ENCODE peak calls at places on chromosome 18, in five cellular contexts. O, X, S, H and C are unnamed samples.

GRCh38 chr18:32772580-32773186 is at the start of gene KLHL14:
- DNase-seq in X (no peak), O (no peak), H (no peak), S (no peak), C (no peak)

GRCh38 chr18:53754154-53754553 is 470.3 kb downstream of the MBD2 start:
- DNase-seq in X (no peak), H (no peak), O (no peak), S (no peak), C (no peak)

GRCh38 chr18:8537400-8537799 is 71.8 kb upstream of the RAB12 start:
- DNase-seq in O (no peak), X (no peak), H (no peak), S (no peak), C (no peak)

GRCh38 chr18:478679-479078 is 21.8 kb downstream of the COLEC12 start:
- DNase-seq in S (no peak), X (peak; percentile 17), H (no peak), O (no peak), C (no peak)

GRCh38 chr18:79403723-79404566 is 8.2 kb downstream of the NFATC1 start:
- DNase-seq in H (no peak), S (no peak), X (no peak), O (no peak), C (no peak)

GRCh38 chr18:79961527-79962291 is 2.7 kb upstream of the HSBP1L1 start:
- DNase-seq in S (no peak), O (no peak), X (peak; percentile 69), H (peak; percentile 44), C (no peak)

GRCh38 chr18:644395-645004 is 13.0 kb upstream of the TYMS start:
- DNase-seq in O (no peak), H (peak; percentile 58), S (no peak), X (no peak), C (peak; percentile 19)

GRCh38 chr18:2654105-2654827 is 1.3 kb upstream of the SMCHD1 start:
- DNase-seq in S (no peak), X (peak; percentile 40), H (no peak), O (no peak), C (no peak)

GRCh38 chr18:8468911-8469310 is 140.3 kb upstream of the RAB12 start:
- DNase-seq in H (no peak), X (no peak), O (no peak), S (no peak), C (no peak)

GRCh38 chr18:53909668-53910067 is 314.8 kb downstream of the MBD2 start:
- DNase-seq in S (peak; percentile 12), X (peak; percentile 7), O (peak; percentile 18), H (peak; percentile 7), C (no peak)

GRCh38 chr18:53745228-53745967 is 479.1 kb downstream of the MBD2 start:
- DNase-seq in S (no peak), H (no peak), O (no peak), X (no peak), C (no peak)

GRCh38 chr18:62521588-62521987 is 1.2 kb upstream of the ZCCHC2 start:
- DNase-seq in X (peak; percentile 46), H (peak; percentile 56), S (no peak), O (no peak), C (no peak)

GRCh38 chr18:8503287-8503686 is 106.0 kb upstream of the RAB12 start:
- DNase-seq in H (no peak), X (no peak), O (no peak), S (no peak), C (no peak)

GRCh38 chr18:24157855-24158254 is 19.0 kb downstream of the CABYR start:
- DNase-seq in H (no peak), O (no peak), S (no peak), X (no peak), C (no peak)

GRCh38 chr18:54947115-54947514 is 12.1 kb downstream of the CCDC68 start:
- DNase-seq in S (no peak), O (no peak), H (no peak), X (no peak), C (no peak)

GRCh38 chr18:63454497-63454896 is 22.3 kb upstream of the SERPINB5 start:
- DNase-seq in O (no peak), S (no peak), X (no peak), H (no peak), C (no peak)

GRCh38 chr18:63342206-63342605 is 22.6 kb upstream of the BCL2 start:
- DNase-seq in S (peak; percentile 49), X (peak; percentile 56), O (peak; percentile 66), H (no peak), C (no peak)

GRCh38 chr18:55302337-55302833 is 285.6 kb downstream of the TCF4 start:
- DNase-seq in S (peak; percentile 26), O (no peak), H (no peak), X (no peak), C (no peak)

GRCh38 chr18:56413862-56414261 is 224.5 kb downstream of the TXNL1 start:
- DNase-seq in S (no peak), H (no peak), X (no peak), O (no peak), C (no peak)

GRCh38 chr18:21335927-21336488 is 94.0 kb downstream of the GREB1L start:
- DNase-seq in O (no peak), S (no peak), H (no peak), X (no peak), C (no peak)

GRCh38 chr18:11178951-11179549 is 29.7 kb upstream of the PIEZO2 start:
- DNase-seq in X (no peak), H (no peak), O (no peak), S (no peak), C (no peak)

GRCh38 chr18:32349728-32350395 is 120.8 kb downstream of the GAREM1 start:
- DNase-seq in S (no peak), X (no peak), O (peak; percentile 76), H (peak; percentile 82), C (no peak)

GRCh38 chr18:6001867-6002266 is 106.5 kb upstream of the TMEM200C start:
- DNase-seq in X (no peak), H (no peak), O (no peak), S (no peak), C (no peak)

GRCh38 chr18:64807560-64807959 is 658.7 kb upstream of the LINC00305 start:
- DNase-seq in O (no peak), H (no peak), S (no peak), X (no peak), C (no peak)

GRCh38 chr18:23196119-23197004 is 61.1 kb downstream of the CABLES1 start:
- DNase-seq in H (no peak), S (no peak), X (no peak), O (no peak), C (no peak)

GRCh38 chr18:34122724-34123334 is 101.9 kb downstream of the NOL4 start:
- DNase-seq in H (peak; percentile 36), O (peak; percentile 66), X (peak; percentile 38), S (peak; percentile 55), C (peak; percentile 17)

GRCh38 chr18:53757346-53757745 is 467.1 kb downstream of the MBD2 start:
- DNase-seq in X (no peak), H (no peak), S (no peak), O (no peak), C (no peak)

GRCh38 chr18:12659904-12660605 is 2.1 kb upstream of the SPIRE1 start:
- DNase-seq in S (peak; percentile 69), H (peak; percentile 47), X (peak; percentile 69), O (peak; percentile 39), C (no peak)

GRCh38 chr18:12657048-12657848 is 659 bp downstream of the SPIRE1 start:
- DNase-seq in O (peak; percentile 33), X (peak; percentile 58), H (no peak), S (peak; percentile 78), C (no peak)

GRCh38 chr18:12656671-12657047 is 1.2 kb downstream of the SPIRE1 start:
- DNase-seq in H (no peak), O (no peak), S (peak; percentile 48), X (peak; percentile 16), C (no peak)

GRCh38 chr18:12654971-12655370 is 2.9 kb downstream of the SPIRE1 start:
- DNase-seq in S (no peak), O (no peak), H (no peak), X (no peak), C (no peak)

GRCh38 chr18:12657849-12658829 is at the start of gene SPIRE1:
- DNase-seq in X (peak; percentile 67), S (peak; percentile 93), H (peak; percentile 29), O (peak; percentile 52), C (no peak)
- TF ChIP-seq FOXM1 in X (no peak), S (no peak), H (no peak), O (no peak), C (no peak)

DNA sequence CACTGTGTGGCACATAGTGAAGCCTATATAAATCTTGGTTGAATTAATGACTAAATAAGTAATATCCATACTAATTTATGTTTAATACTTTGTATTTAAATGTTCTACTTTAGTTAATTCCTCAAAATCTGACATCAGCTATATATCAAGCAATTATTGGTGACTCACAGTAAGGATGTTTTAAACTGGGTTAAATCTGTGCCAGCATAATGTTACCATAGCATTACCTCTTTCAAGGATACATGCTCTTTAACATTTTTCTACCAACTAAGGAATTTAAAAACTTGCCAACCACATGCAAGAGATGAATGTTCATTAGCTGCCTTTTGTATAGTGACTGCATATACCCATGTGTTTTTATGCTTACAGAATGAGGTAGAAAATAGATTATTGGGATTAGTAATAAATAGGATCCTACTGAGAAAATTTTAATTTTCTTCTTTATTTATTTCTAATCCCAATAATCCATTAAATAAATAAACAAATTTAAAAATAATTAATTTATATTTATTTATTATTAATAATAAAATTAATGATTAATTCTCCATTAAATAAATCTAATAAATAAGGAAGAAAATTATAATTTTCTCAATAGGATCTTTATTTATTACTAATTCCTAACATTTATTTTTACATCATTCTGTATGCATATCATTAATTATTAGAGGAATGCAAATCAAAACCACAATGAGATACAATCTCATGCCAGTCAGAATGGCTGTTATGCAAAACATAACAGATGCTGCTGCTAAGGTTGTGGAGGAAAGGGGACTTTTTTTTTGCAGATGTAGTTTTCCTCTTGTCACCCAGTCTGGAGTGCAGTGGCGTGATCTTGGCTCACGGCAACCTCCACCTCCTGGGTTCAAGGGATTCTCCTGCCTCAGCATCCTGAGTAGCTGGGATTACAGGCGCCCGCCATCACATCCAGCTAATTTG is 410.7 kb upstream of the DSEL start:
- DNase-seq in X (no peak), O (no peak), H (no peak), S (no peak), C (no peak)
- TF ChIP-seq FOXM1 in X (no peak), O (no peak), H (no peak), S (no peak), C (no peak)

DNA sequence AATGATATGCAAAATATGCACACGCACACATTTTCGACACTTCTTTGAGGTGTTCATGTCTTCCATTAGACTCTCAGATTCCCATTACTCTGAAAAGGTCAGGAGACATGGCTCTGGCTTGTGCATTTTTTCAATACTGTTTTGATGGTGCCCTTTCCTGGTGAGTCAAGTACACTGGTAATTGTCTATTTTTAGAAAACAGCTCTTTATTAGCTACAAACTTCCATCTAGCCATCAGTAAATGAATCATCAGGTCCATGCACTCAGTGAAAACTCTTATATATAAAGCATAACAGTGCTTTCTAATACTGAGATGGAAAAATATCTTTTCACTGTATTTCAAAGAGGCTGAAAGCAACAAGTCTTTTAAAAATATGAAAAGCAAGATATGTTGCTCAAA is 194.9 kb downstream of the GALNT1 start:
- DNase-seq in O (no peak), X (no peak), H (no peak), S (no peak), C (no peak)
- TF ChIP-seq FOXM1 in O (no peak), X (no peak), H (no peak), S (no peak), C (no peak)

DNA sequence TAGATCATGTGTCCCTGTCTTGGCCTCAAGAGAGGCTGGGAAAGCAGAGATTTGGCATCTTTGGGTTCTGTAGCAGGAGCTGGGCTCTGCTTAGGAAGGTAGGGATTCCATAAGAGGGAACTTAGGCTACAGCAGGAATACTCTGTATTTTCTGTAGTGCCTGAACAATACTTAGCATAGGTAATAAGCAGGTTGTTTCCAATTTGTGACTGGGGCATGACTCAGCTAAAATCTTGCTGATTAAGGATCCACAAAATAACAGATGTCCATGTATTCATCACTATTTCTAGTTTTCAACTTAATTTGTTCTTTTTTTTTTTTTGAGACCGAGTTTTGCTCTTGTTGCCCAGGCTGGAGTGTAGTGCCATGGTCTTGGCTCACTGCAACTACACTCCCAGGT is 68.5 kb downstream of the SMAD4 start:
- DNase-seq in H (no peak), S (no peak), O (no peak), X (no peak), C (no peak)
- TF ChIP-seq FOXM1 in H (no peak), S (no peak), O (no peak), X (no peak), C (no peak)